ENCODE peak calls at places on chromosomes 5 and 9, in seven cellular contexts. E, A, L, M, N, V and J are unnamed samples.

GRCh38 chr5:98768160-98769005 is 5.1 kb upstream of the RGMB start:
- DNase-seq in E (no peak), L (no peak), N (peak; percentile 51), M (no peak), V (peak; percentile 74), A (peak; percentile 67), J (no peak)

GRCh38 chr9:99056876-99057664 is 47.8 kb upstream of the TGFBR1 start:
- DNase-seq in L (no peak), A (peak; percentile 35), N (no peak), E (peak; percentile 63), V (no peak), M (no peak), J (no peak)

GRCh38 chr5:68325065-68325580 is 109.6 kb downstream of the PIK3R1 start:
- DNase-seq in M (no peak), N (no peak), E (no peak), L (no peak), A (no peak), V (no peak), J (no peak)

GRCh38 chr5:1670342-1670741 is 129.3 kb downstream of the MRPL36 start:
- DNase-seq in M (no peak), N (no peak), L (no peak), V (no peak), E (no peak), A (peak; percentile 31), J (no peak)

GRCh38 chr5:147520450-147520849 is 10.6 kb upstream of the DPYSL3 start:
- DNase-seq in A (peak; percentile 32), V (no peak), L (no peak), N (no peak), E (no peak), M (no peak), J (no peak)

GRCh38 chr5:10588779-10589447 is 25.0 kb downstream of the ANKRD33B start:
- DNase-seq in E (no peak), V (no peak), N (no peak), A (no peak), M (no peak), L (no peak), J (no peak)

GRCh38 chr9:131728961-131729360 is 10.9 kb downstream of the RAPGEF1 start:
- DNase-seq in M (no peak), A (no peak), V (no peak), E (peak; percentile 57), N (no peak), L (no peak), J (no peak)

GRCh38 chr9:129944501-129945116 is 98.4 kb downstream of the FNBP1 start:
- DNase-seq in E (peak; percentile 74), A (no peak), N (no peak), V (no peak), L (no peak), M (no peak), J (no peak)

GRCh38 chr9:99054581-99054980 is 50.3 kb upstream of the TGFBR1 start:
- DNase-seq in E (no peak), V (no peak), A (no peak), N (no peak), M (no peak), L (no peak), J (no peak)

GRCh38 chr5:1772634-1773033 is 27.0 kb downstream of the MRPL36 start:
- DNase-seq in V (no peak), N (no peak), L (no peak), E (peak; percentile 22), M (no peak), A (peak; percentile 60), J (no peak)

GRCh38 chr5:53446908-53447307 is 33.5 kb upstream of the FST start:
- DNase-seq in A (no peak), N (no peak), E (no peak), M (no peak), V (no peak), L (no peak), J (no peak)

GRCh38 chr5:148967783-148968182 is 95.1 kb downstream of the SH3TC2 start:
- DNase-seq in A (no peak), E (no peak), L (no peak), M (no peak), V (no peak), N (no peak), J (no peak)

GRCh38 chr5:203246-203645 is 12.0 kb downstream of the LRRC14B start:
- DNase-seq in E (peak; percentile 38), A (no peak), N (no peak), V (no peak), L (no peak), M (no peak), J (no peak)

GRCh38 chr5:6745706-6746217 is 32.5 kb downstream of the TENT4A start:
- DNase-seq in N (no peak), L (no peak), E (no peak), A (peak; percentile 62), V (no peak), M (no peak), J (no peak)

GRCh38 chr5:399296-400281 is 43.4 kb upstream of the EXOC3 start:
- DNase-seq in A (no peak), M (peak; percentile 85), N (peak; percentile 89), E (peak; percentile 89), L (peak; percentile 78), V (peak; percentile 65), J (peak; percentile 97)

GRCh38 chr5:110159202-110159601 is 469.5 kb downstream of the MAN2A1 start:
- DNase-seq in N (no peak), A (peak; percentile 85), E (no peak), L (no peak), V (no peak), M (no peak), J (no peak)

GRCh38 chr5:131747180-131748105 is 49.4 kb downstream of the FNIP1 start:
- DNase-seq in V (no peak), A (peak; percentile 13), N (no peak), M (no peak), E (no peak), L (no peak), J (no peak)

GRCh38 chr9:107049046-107049824 is 186.3 kb downstream of the ZNF462 start:
- DNase-seq in E (no peak), M (no peak), V (no peak), L (no peak), A (no peak), N (no peak), J (no peak)

DNA sequence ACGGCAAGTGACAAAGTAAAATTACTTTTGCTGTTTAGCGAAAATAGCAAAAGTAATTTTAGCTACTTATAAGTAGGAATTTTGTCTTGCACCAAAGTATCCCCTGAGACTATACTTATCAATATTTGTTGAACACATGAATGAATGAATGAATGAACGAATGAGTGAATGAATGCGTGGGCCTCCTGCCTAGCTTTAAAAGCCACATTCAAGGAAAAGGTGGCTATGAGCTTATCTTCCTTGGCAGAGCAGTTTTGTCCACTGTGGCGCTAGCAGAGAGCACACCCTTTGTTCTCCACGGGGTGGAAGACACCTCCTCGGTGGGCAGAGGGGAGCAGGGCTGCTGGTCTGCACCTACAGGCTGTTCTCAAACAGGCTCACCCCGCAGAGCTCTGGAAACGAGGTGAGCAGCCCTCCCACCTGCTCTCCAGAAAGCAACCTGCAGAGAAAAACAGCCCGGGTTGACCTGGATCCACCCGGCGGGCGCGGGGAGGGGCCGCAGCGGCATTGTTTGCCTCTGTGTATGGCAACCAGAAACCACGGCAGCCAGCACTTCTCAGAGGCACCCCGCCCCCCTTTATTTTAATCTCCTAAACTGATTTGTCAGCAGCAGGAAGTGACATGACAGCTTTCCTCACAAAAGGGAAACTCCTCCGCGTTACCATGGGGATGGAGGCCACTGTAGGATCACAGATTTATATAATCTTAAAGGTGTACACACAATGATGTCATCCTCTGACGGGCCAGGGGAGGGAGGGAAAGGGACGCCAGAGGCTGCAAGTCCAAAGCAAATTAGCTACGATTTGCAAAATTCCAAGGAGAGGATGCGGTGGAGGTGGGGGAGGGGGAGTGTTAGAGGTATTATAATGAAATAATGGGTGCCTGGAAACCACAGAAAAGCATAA is 5.9 kb downstream of the DUSP1 start:
- DNase-seq in N (peak; percentile 94), V (peak; percentile 75), E (peak; percentile 100), L (peak; percentile 98), M (peak; percentile 90), A (peak; percentile 100), J (no peak)
- TF ChIP-seq CTCF in N (no peak), V (no peak), E (no peak), L (no peak), M (no peak), A (no peak), J (no peak)

GRCh38 chr9:69261636-69262035 is 63.4 kb upstream of the ENTREP1 start:
- DNase-seq in N (no peak), M (no peak), V (no peak), A (no peak), L (no peak), E (no peak), J (no peak)
- TF ChIP-seq CTCF in N (no peak), M (no peak), V (no peak), A (no peak), L (no peak), E (no peak), J (no peak)

GRCh38 chr5:135016926-135017325 is 17.1 kb downstream of the PITX1 start:
- DNase-seq in M (no peak), A (no peak), V (no peak), E (no peak), N (peak; percentile 33), L (no peak), J (peak; percentile 81)

GRCh38 chr5:135020111-135020895 is 13.7 kb downstream of the PITX1 start:
- DNase-seq in L (no peak), V (no peak), N (peak; percentile 22), E (no peak), M (no peak), A (no peak), J (peak; percentile 67)

GRCh38 chr5:135015942-135016341 is 18.1 kb downstream of the PITX1 start:
- DNase-seq in N (no peak), L (peak; percentile 50), A (no peak), M (no peak), V (no peak), E (no peak), J (peak; percentile 28)

GRCh38 chr5:135018457-135018856 is 15.6 kb downstream of the PITX1 start:
- DNase-seq in E (no peak), N (no peak), V (no peak), A (no peak), M (no peak), L (no peak), J (peak; percentile 27)

GRCh38 chr5:135019314-135019713 is 14.7 kb downstream of the PITX1 start:
- DNase-seq in N (no peak), M (no peak), V (no peak), E (no peak), A (no peak), L (no peak), J (no peak)
- TF ChIP-seq CTCF in N (no peak), M (no peak), V (no peak), E (no peak), A (no peak), L (no peak), J (no peak)

DNA sequence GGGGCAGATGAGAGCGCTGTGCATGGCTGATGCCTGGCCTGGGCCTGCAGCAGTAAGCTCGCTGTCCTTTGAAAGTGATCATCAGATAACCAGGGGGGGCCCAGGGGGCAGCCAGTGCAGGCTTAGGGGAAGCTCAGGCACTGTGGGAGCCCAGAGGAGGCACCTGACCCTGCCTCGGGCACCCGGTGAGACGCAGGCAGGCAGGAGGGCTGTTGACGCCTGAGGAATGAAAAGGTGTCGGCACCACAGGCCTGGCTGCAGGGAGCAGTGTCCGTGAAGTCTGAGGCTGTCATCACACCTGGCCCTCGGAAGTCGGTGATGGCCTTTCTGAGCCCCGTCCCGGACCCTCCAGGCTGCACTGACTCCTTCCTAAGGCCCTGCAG is 84.6 kb downstream of the RXRA start:
- DNase-seq in N (no peak), V (no peak), M (no peak), A (no peak), E (no peak), L (no peak), J (no peak)
- TF ChIP-seq CTCF in N (no peak), V (no peak), M (no peak), A (no peak), E (no peak), L (no peak), J (no peak)